ENCODE peak calls at places on chromosomes 7 and 10, in nine cellular contexts. Z is right lobe of liver, L is BE2C, B is fibroblast of lung, J is ascending aorta, K is cardiac muscle cell, C is fibroblast of the aortic adventitia, I is suprapubic skin, M is ovary. S is an unnamed sample.

GRCh38 chr10:107986571-107986970 is 822.1 kb upstream of the SORCS1 start:
- DNase-seq in M (no peak), I (no peak), L (no peak), Z (no peak), J (no peak), K (no peak), B (no peak), C (peak), S (peak)

GRCh38 chr10:15131330-15131729 is 34.2 kb downstream of the RPP38 start:
- DNase-seq in I (no peak), Z (no peak), L (no peak), M (no peak), B (no peak), J (no peak), C (no peak), K (no peak), S (no peak)

GRCh38 chr7:130943336-130943901 is 209.4 kb upstream of the KLF14 start:
- DNase-seq in M (no peak), I (no peak), K (peak), B (peak), Z (no peak), J (no peak), L (no peak), C (peak), S (peak)

GRCh38 chr7:534075-534474 is 14.4 kb upstream of the PDGFA start:
- DNase-seq in M (no peak), I (no peak), L (no peak), Z (no peak), C (no peak), J (no peak), K (no peak), B (no peak), S (no peak)

GRCh38 chr10:18164093-18164492 is 23.9 kb downstream of the CACNB2 start:
- DNase-seq in I (no peak), B (peak), Z (no peak), C (peak), K (peak), M (no peak), L (no peak), J (no peak), S (peak)

GRCh38 chr7:111274882-111275281 is 184.0 kb downstream of the LRRN3 start:
- DNase-seq in Z (no peak), L (no peak), M (no peak), K (peak), B (peak), J (no peak), I (no peak), C (peak), S (no peak)

GRCh38 chr10:122570920-122571319 is 10.4 kb downstream of the DMBT1 start:
- DNase-seq in B (no peak), L (no peak), Z (no peak), I (no peak), C (no peak), M (no peak), K (no peak), J (no peak), S (no peak)

GRCh38 chr7:155911471-155912105 is 99.3 kb upstream of the SHH start:
- DNase-seq in B (no peak), K (no peak), L (no peak), C (no peak), I (no peak), M (no peak), Z (no peak), J (no peak), S (no peak)

GRCh38 chr7:351681-352480 is 61.9 kb downstream of the FOXL3 start:
- DNase-seq in C (no peak), B (no peak), I (no peak), Z (no peak), K (no peak), J (no peak), L (no peak), M (no peak), S (no peak)

GRCh38 chr7:86949052-86949778 is 110.2 kb downstream of the ELAPOR2 start:
- DNase-seq in L (no peak), J (no peak), B (no peak), C (no peak), M (no peak), Z (no peak), K (no peak), I (no peak), S (no peak)

GRCh38 chr7:1902231-1902855 is 232.3 kb downstream of the ELFN1 start:
- DNase-seq in I (no peak), Z (peak), J (no peak), C (no peak), K (no peak), B (no peak), M (no peak), L (peak), S (no peak)

GRCh38 chr7:128880791-128881457 is 18.3 kb downstream of the ATP6V1F start:
- DNase-seq in B (no peak), I (peak), C (no peak), K (no peak), Z (no peak), L (peak), M (no peak), J (no peak), S (no peak)

GRCh38 chr10:110774069-110775021 is 97.4 kb upstream of the PDCD4 start:
- DNase-seq in C (peak), I (no peak), K (peak), L (no peak), J (no peak), M (no peak), Z (no peak), B (peak), S (peak)

GRCh38 chr7:17564678-17565209 is 266.3 kb downstream of the AHR start:
- DNase-seq in C (no peak), M (no peak), J (no peak), Z (no peak), K (peak), I (no peak), L (no peak), B (peak), S (peak)

GRCh38 chr7:26898917-26899316 is 34.5 kb upstream of the SKAP2 start:
- DNase-seq in B (peak), L (no peak), C (no peak), M (no peak), Z (no peak), I (no peak), J (no peak), K (no peak), S (no peak)
- H3K4me3 ChIP-seq in B (no peak), L (no peak), C (no peak), M (no peak), Z (no peak), I (no peak), J (no peak), K (no peak), S (no peak)

GRCh38 chr10:123746016-123746415 is 79.9 kb downstream of the GPR26 start:
- DNase-seq in J (no peak), L (no peak), I (no peak), M (no peak), B (no peak), C (no peak), K (no peak), Z (no peak), S (no peak)
- TF ChIP-seq CTCF in J (no peak), L (no peak), I (no peak), M (no peak), B (no peak), C (no peak), K (no peak), Z (no peak), S (no peak)

DNA sequence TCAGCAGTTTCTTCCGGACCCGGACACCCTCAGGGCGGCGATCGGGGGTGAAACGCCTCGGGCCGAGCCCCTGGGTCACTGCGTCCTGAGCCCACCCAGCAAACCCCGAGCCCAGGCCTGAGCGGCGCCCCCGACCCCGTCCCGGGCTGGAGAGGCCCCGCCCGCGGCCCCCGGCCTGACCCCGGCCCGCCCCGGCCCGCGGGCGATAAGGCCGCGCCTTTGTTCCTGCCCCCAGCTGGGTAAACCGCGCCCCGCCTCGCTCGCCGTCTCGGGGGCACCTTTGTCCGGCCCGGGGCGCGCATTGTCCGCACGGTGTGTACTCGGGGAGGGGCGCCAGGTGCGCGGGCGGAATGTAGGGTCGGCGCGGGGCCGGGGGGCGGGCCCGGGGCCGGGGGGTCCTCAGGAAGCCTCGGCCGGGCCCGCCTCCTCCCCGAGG is 10.8 kb downstream of the MNX1 start:
- DNase-seq in C (no peak), B (no peak), L (no peak), I (no peak), J (no peak), K (no peak), Z (no peak), M (no peak), S (no peak)
- H3K4me3 ChIP-seq in C (no peak), B (no peak), L (no peak), I (peak), J (peak), K (peak), Z (peak), M (peak), S (no peak)

GRCh38 chr10:104076743-104077160 is 8.9 kb downstream of the COL17A1 start:
- DNase-seq in Z (peak), L (no peak), I (no peak), M (no peak), C (peak), K (peak), J (no peak), B (peak), S (peak)

GRCh38 chr10:104077282-104078151 is 8.2 kb downstream of the COL17A1 start:
- DNase-seq in Z (no peak), J (no peak), I (no peak), M (no peak), L (no peak), C (no peak), B (no peak), K (no peak), S (no peak)

GRCh38 chr10:104084482-104085142 is 1.1 kb downstream of the COL17A1 start:
- DNase-seq in M (no peak), L (no peak), J (no peak), C (no peak), K (no peak), B (no peak), Z (no peak), I (no peak), S (no peak)

GRCh38 chr10:104081998-104082397 is 3.7 kb downstream of the COL17A1 start:
- DNase-seq in I (no peak), L (no peak), Z (no peak), B (no peak), J (no peak), K (no peak), C (no peak), M (no peak), S (no peak)

GRCh38 chr10:104080762-104081161 is 4.9 kb downstream of the COL17A1 start:
- DNase-seq in J (no peak), I (no peak), M (no peak), L (no peak), Z (no peak), B (peak), K (peak), C (peak), S (peak)
- TF ChIP-seq CTCF in J (no peak), I (no peak), M (no peak), L (peak), Z (peak), B (peak), K (peak), C (peak), S (peak)

GRCh38 chr10:133388973-133389818 is 4.8 kb upstream of the MTG1 start:
- DNase-seq in L (no peak), C (no peak), K (no peak), B (no peak), I (peak), Z (peak), J (no peak), M (peak), S (no peak)
- H3K4me3 ChIP-seq in L (no peak), C (no peak), K (no peak), B (no peak), I (peak), Z (no peak), J (peak), M (no peak), S (no peak)